ENCODE peak calls at places on chromosomes 1 and 21, in five cellular contexts. F is AG08395, H is progenitor cell of endocrine pancreas, Q is GF-D8, G is cardiac muscle cell. R is an unnamed sample.
A peak's percentile ranks its signal among the peaks of the same experiment; 100 is the strongest.

GRCh38 chr1:40592107-40592773 is 60.8 kb downstream of the ZNF684 start:
- DNase-seq in F (no peak), H (no peak), G (no peak), Q (no peak), R (no peak)

GRCh38 chr1:37901191-37901892 is 42.0 kb upstream of the MTF1 start:
- DNase-seq in H (no peak), G (no peak), F (no peak), Q (peak; percentile 51), R (no peak)

GRCh38 chr1:225565845-225566244 is 87.1 kb downstream of the ENAH start:
- DNase-seq in H (no peak), G (no peak), F (peak; percentile 58), Q (no peak), R (no peak)

GRCh38 chr21:33362044-33362555 is 37.3 kb downstream of the IFNAR1 start:
- DNase-seq in F (no peak), G (peak; percentile 49), H (no peak), Q (peak; percentile 99), R (peak; percentile 82)

GRCh38 chr1:193283026-193283425 is 96.6 kb upstream of the B3GALT2 start:
- DNase-seq in F (peak; percentile 27), G (no peak), Q (no peak), H (no peak), R (no peak)

GRCh38 chr1:168088511-168089325 is 48.0 kb downstream of the GPR161 start:
- DNase-seq in Q (no peak), F (no peak), G (no peak), H (no peak), R (no peak)

GRCh38 chr1:162536511-162536910 is 25.0 kb upstream of the UAP1 start:
- DNase-seq in F (peak; percentile 58), H (no peak), G (no peak), Q (no peak), R (no peak)

GRCh38 chr1:94863297-94863911 is 43.2 kb downstream of the SLC44A3 start:
- DNase-seq in H (no peak), Q (no peak), F (peak; percentile 45), G (no peak), R (no peak)

GRCh38 chr21:44583800-44584147 is 3.4 kb upstream of the KRTAP10-5 start:
- DNase-seq in F (no peak), H (no peak), Q (no peak), G (no peak), R (no peak)

GRCh38 chr1:18557621-18558465 is 72.8 kb upstream of the PAX7 start:
- DNase-seq in H (no peak), F (no peak), Q (no peak), G (peak; percentile 54), R (no peak)

GRCh38 chr1:98210064-98210463 is 289.2 kb upstream of the DPYD start:
- DNase-seq in Q (no peak), F (peak; percentile 67), H (no peak), G (peak; percentile 10), R (no peak)

GRCh38 chr1:84758968-84759491 is 68.8 kb upstream of the SSX2IP start:
- DNase-seq in Q (no peak), H (no peak), G (no peak), F (peak; percentile 56), R (no peak)

GRCh38 chr1:225888289-225888897 is 553 bp downstream of the LEFTY1 start:
- DNase-seq in G (no peak), H (no peak), Q (no peak), F (no peak), R (no peak)

GRCh38 chr1:29259802-29260441 is 23.6 kb downstream of the PTPRU start:
- DNase-seq in G (peak; percentile 76), Q (no peak), F (peak; percentile 74), H (no peak), R (no peak)

GRCh38 chr1:41573803-41574713 is 89.6 kb upstream of the EDN2 start:
- DNase-seq in Q (peak; percentile 6), F (peak; percentile 90), G (peak; percentile 90), H (peak; percentile 58), R (peak; percentile 91)

GRCh38 chr1:165907256-165907857 is 79.9 kb downstream of the UCK2 start:
- DNase-seq in H (no peak), G (no peak), F (no peak), Q (no peak), R (no peak)

GRCh38 chr1:154342836-154343472 is 17.6 kb downstream of the ATP8B2 start:
- DNase-seq in Q (no peak), F (no peak), G (no peak), H (no peak), R (peak; percentile 91)

GRCh38 chr1:42450081-42450480 is 5.7 kb downstream of the ZMYND12 start:
- DNase-seq in G (no peak), F (no peak), H (no peak), Q (no peak), R (no peak)

GRCh38 chr1:26998319-26999300 is 5.1 kb downstream of the TRNP1 start:
- DNase-seq in F (peak; percentile 54), H (no peak), G (no peak), Q (no peak), R (no peak)

GRCh38 chr21:38327984-38328383 is 71.2 kb downstream of the KCNJ15 start:
- DNase-seq in G (no peak), H (no peak), F (peak; percentile 64), Q (no peak), R (no peak)

GRCh38 chr21:33886316-33886715 is 29.3 kb downstream of the ATP5PO start:
- DNase-seq in Q (no peak), F (no peak), G (no peak), H (no peak), R (no peak)

GRCh38 chr1:32091176-32091575 is 16.7 kb upstream of the KPNA6 start:
- DNase-seq in Q (no peak), G (no peak), H (no peak), F (no peak), R (no peak)

GRCh38 chr1:201396859-201397464 is 2.2 kb downstream of the LAD1 start:
- DNase-seq in G (no peak), F (no peak), H (peak; percentile 48), Q (no peak), R (no peak)

GRCh38 chr1:27528701-27529637 is 39.0 kb upstream of the WASF2 start:
- DNase-seq in Q (no peak), F (peak; percentile 72), G (peak; percentile 59), H (no peak), R (no peak)

GRCh38 chr1:20233394-20233793 is 47.1 kb upstream of the PLA2G2C start:
- DNase-seq in G (no peak), H (no peak), Q (no peak), F (peak; percentile 33), R (no peak)

GRCh38 chr1:91731815-91732214 is 154.1 kb downstream of the TGFBR3 start:
- DNase-seq in H (no peak), F (peak; percentile 27), Q (no peak), G (no peak), R (no peak)

GRCh38 chr1:54220004-54220811 is 20.2 kb downstream of the MRPL37 start:
- DNase-seq in H (no peak), Q (peak; percentile 91), G (peak; percentile 53), F (peak; percentile 64), R (peak; percentile 79)

GRCh38 chr21:38831526-38832467 is 26.1 kb downstream of the ETS2 start:
- DNase-seq in H (no peak), F (peak; percentile 84), G (no peak), Q (peak; percentile 99), R (no peak)

GRCh38 chr1:95353185-95353584 is 119.2 kb downstream of the RWDD3 start:
- DNase-seq in Q (no peak), G (no peak), H (no peak), F (no peak), R (no peak)

GRCh38 chr1:6244401-6245054 is 549 bp downstream of the HES3 start:
- DNase-seq in Q (no peak), H (no peak), F (no peak), G (no peak), R (no peak)

GRCh38 chr1:109357673-109358072 is 40.0 kb downstream of the SORT1 start:
- DNase-seq in G (no peak), H (no peak), F (no peak), Q (no peak), R (no peak)

GRCh38 chr1:16371725-16372124 is 4.7 kb downstream of the SZRD1 start:
- DNase-seq in H (no peak), Q (peak; percentile 37), G (no peak), F (peak; percentile 52), R (no peak)

GRCh38 chr1:46937270-46937669 is 4.0 kb downstream of the CYP4A11 start:
- DNase-seq in F (no peak), H (no peak), Q (no peak), G (peak; percentile 8), R (no peak)

GRCh38 chr1:24155011-24155782 is 12.3 kb upstream of the IL22RA1 start:
- DNase-seq in G (no peak), H (no peak), Q (no peak), F (no peak), R (no peak)

GRCh38 chr1:116769994-116770393 is 15.8 kb downstream of the CD2 start:
- DNase-seq in Q (no peak), G (no peak), F (no peak), H (no peak), R (no peak)

GRCh38 chr1:106721779-106722178 is 334.7 kb upstream of the PRMT6 start:
- DNase-seq in Q (no peak), H (no peak), F (no peak), G (no peak), R (no peak)

GRCh38 chr1:204041232-204041767 is 31.6 kb upstream of the SOX13 start:
- DNase-seq in Q (no peak), G (no peak), H (no peak), F (no peak), R (no peak)